ENCODE peak calls at places on chromosome 7, in seven cellular contexts. H is effector memory CD8-positive, alpha-beta T cell; B is brain microvascular endothelial cell; C is iPS-NIHi11; O is ovary; P is pancreas; E is T1000. W is an unnamed sample.

GRCh38 chr7:155964543-155964942 is 152.3 kb upstream of the SHH start:
- DNase-seq in H (no peak), B (no peak), C (no peak), O (no peak), P (no peak), E (no peak), W (no peak)

GRCh38 chr7:134449596-134450194 is 9.2 kb downstream of the AKR1B1 start:
- DNase-seq in H (no peak), B (no peak), C (no peak), O (no peak), P (no peak), E (no peak), W (no peak)

GRCh38 chr7:20797174-20798080 is 10.7 kb upstream of the SP8 start:
- DNase-seq in H (no peak), B (no peak), C (no peak), O (no peak), P (peak), E (no peak), W (no peak)

GRCh38 chr7:77753173-77753572 is 45.1 kb downstream of the TMEM60 start:
- DNase-seq in H (no peak), B (no peak), C (no peak), O (no peak), P (no peak), E (no peak), W (no peak)

GRCh38 chr7:105402221-105403095 is 13.7 kb upstream of the SRPK2 start:
- DNase-seq in H (no peak), B (peak), C (no peak), O (no peak), P (no peak), E (no peak), W (no peak)

GRCh38 chr7:30665449-30665848 is 16.8 kb downstream of the CRHR2 start:
- DNase-seq in H (no peak), B (no peak), C (no peak), O (no peak), P (no peak), E (no peak), W (no peak)

GRCh38 chr7:82053453-82054032 is 283.7 kb upstream of the HGF start:
- DNase-seq in H (no peak), B (no peak), C (no peak), O (no peak), P (no peak), E (no peak), W (no peak)

GRCh38 chr7:1591396-1591795 is 21.6 kb upstream of the PSMG3 start:
- DNase-seq in H (no peak), B (no peak), C (no peak), O (no peak), P (no peak), E (no peak), W (no peak)

GRCh38 chr7:2203551-2204300 is 29.0 kb downstream of the MAD1L1 start:
- DNase-seq in H (no peak), B (no peak), C (no peak), O (peak), P (no peak), E (no peak), W (no peak)

GRCh38 chr7:18494821-18495408 is 634 bp upstream of the HDAC9 start:
- DNase-seq in H (no peak), B (peak), C (no peak), O (no peak), P (no peak), E (no peak), W (no peak)

GRCh38 chr7:38060637-38061036 is 117.4 kb upstream of the STARD3NL start:
- DNase-seq in H (no peak), B (no peak), C (no peak), O (no peak), P (no peak), E (no peak), W (no peak)

GRCh38 chr7:150370612-150371071 is 2.0 kb downstream of the REPIN1 start:
- DNase-seq in H (no peak), B (peak), C (no peak), O (no peak), P (no peak), E (no peak), W (no peak)

GRCh38 chr7:33726582-33726981 is 178.8 kb upstream of the BMPER start:
- DNase-seq in H (no peak), B (no peak), C (peak), O (no peak), P (no peak), E (no peak), W (no peak)

GRCh38 chr7:1736826-1737225 is 66.7 kb downstream of the ELFN1 start:
- DNase-seq in H (no peak), B (no peak), C (no peak), O (no peak), P (no peak), E (no peak), W (no peak)

W was measured in CD4-positive, alpha-beta memory T cell.